ENCODE peak calls at places on chromosomes 11 and 22, in five cellular contexts. V, U, T, G and P are unnamed samples.

GRCh38 chr11:120399312-120399711 is 63.1 kb downstream of the ARHGEF12 start:
- DNase-seq in V (no peak), U (no peak), T (no peak), G (no peak), P (no peak)

GRCh38 chr11:18676803-18677202 is 21.8 kb upstream of the TMEM86A start:
- DNase-seq in V (no peak), U (no peak), T (no peak), G (no peak), P (peak; percentile 97)

GRCh38 chr11:131375421-131375820 is 5.0 kb downstream of the NTM start:
- DNase-seq in V (no peak), U (no peak), T (no peak), G (no peak), P (no peak)

GRCh38 chr22:27107005-27107404 is 449.6 kb downstream of the MIAT start:
- DNase-seq in V (no peak), U (no peak), T (no peak), G (no peak), P (no peak)

GRCh38 chr11:69000831-69001245 is 12.2 kb downstream of the MRGPRF start:
- DNase-seq in V (peak; percentile 29), U (no peak), T (peak; percentile 87), G (peak; percentile 63), P (peak; percentile 43)

GRCh38 chr11:78825531-78825930 is 250.9 kb upstream of the NARS2 start:
- DNase-seq in V (no peak), U (no peak), T (peak; percentile 26), G (no peak), P (no peak)

GRCh38 chr11:61752117-61752924 is at the start of gene MYRF:
- DNase-seq in V (peak; percentile 61), U (peak; percentile 54), T (peak; percentile 14), G (no peak), P (peak; percentile 66)

GRCh38 chr22:26403827-26404226 is 25.2 kb upstream of the ASPHD2 start:
- DNase-seq in V (no peak), U (no peak), T (no peak), G (no peak), P (no peak)

GRCh38 chr22:40183029-40183581 is 5.4 kb downstream of the TNRC6B start:
- DNase-seq in V (no peak), U (peak; percentile 14), T (peak; percentile 87), G (no peak), P (peak; percentile 70)

GRCh38 chr11:72741429-72741833 is 10.8 kb downstream of the ARAP1 start:
- DNase-seq in V (peak; percentile 79), U (no peak), T (no peak), G (no peak), P (peak; percentile 73)

GRCh38 chr11:120918257-120918656 is 105.6 kb upstream of the TBCEL start:
- DNase-seq in V (no peak), U (no peak), T (no peak), G (no peak), P (no peak)

GRCh38 chr11:65503923-65504670 is 5.3 kb downstream of the MALAT1 start:
- DNase-seq in V (no peak), U (no peak), T (peak; percentile 59), G (peak; percentile 70), P (no peak)

GRCh38 chr11:100823360-100823759 is 136.3 kb downstream of the ARHGAP42 start:
- DNase-seq in V (no peak), U (no peak), T (peak; percentile 36), G (no peak), P (no peak)

GRCh38 chr11:102377891-102378290 is 30.9 kb downstream of the BIRC2 start:
- DNase-seq in V (no peak), U (no peak), T (no peak), G (no peak), P (no peak)

GRCh38 chr11:3735827-3736226 is 61.5 kb downstream of the NUP98 start:
- DNase-seq in V (no peak), U (no peak), T (peak; percentile 28), G (peak; percentile 19), P (no peak)

GRCh38 chr11:1073261-1073724 is 1.4 kb upstream of the MUC2 start:
- DNase-seq in V (peak; percentile 75), U (no peak), T (peak; percentile 46), G (peak; percentile 83), P (peak; percentile 65)

GRCh38 chr11:115207166-115207591 is 297.0 kb downstream of the CADM1 start:
- DNase-seq in V (no peak), U (no peak), T (no peak), G (no peak), P (no peak)

GRCh38 chr11:132520199-132520598 is 1012.1 kb downstream of the OPCML start:
- DNase-seq in V (no peak), U (no peak), T (peak; percentile 3), G (no peak), P (no peak)

GRCh38 chr11:29352273-29352672 is 664.6 kb downstream of the KCNA4 start:
- DNase-seq in V (no peak), U (no peak), T (peak; percentile 31), G (no peak), P (no peak)

GRCh38 chr11:27423125-27423524 is 49.5 kb downstream of the LGR4 start:
- DNase-seq in V (no peak), U (no peak), T (peak; percentile 80), G (peak; percentile 66), P (no peak)

GRCh38 chr11:118592616-118593367 is 14.6 kb upstream of the PHLDB1 start:
- DNase-seq in V (no peak), U (no peak), T (no peak), G (no peak), P (no peak)

GRCh38 chr11:62450543-62451242 is 31.9 kb downstream of the SCGB1A1 start:
- DNase-seq in V (no peak), U (no peak), T (no peak), G (no peak), P (no peak)

GRCh38 chr11:75311858-75312288 is 39.6 kb downstream of the ARRB1 start:
- DNase-seq in V (no peak), U (no peak), T (peak; percentile 17), G (no peak), P (no peak)

GRCh38 chr11:35923452-35923851 is 20.4 kb upstream of the LDLRAD3 start:
- DNase-seq in V (no peak), U (no peak), T (no peak), G (no peak), P (no peak)

GRCh38 chr11:132734217-132734616 is 798.1 kb downstream of the OPCML start:
- DNase-seq in V (no peak), U (no peak), T (peak; percentile 90), G (no peak), P (no peak)

GRCh38 chr11:118870396-118871343 is 13.0 kb upstream of the CXCR5 start:
- DNase-seq in V (no peak), U (peak; percentile 30), T (peak; percentile 13), G (no peak), P (peak; percentile 64)

GRCh38 chr11:60756307-60757032 is at the start of gene MS4A15:
- DNase-seq in V (no peak), U (no peak), T (no peak), G (peak; percentile 53), P (peak; percentile 57)

GRCh38 chr22:46604306-46604690 is 15.9 kb upstream of the GRAMD4 start:
- DNase-seq in V (peak; percentile 70), U (peak; percentile 76), T (peak; percentile 12), G (no peak), P (no peak)

GRCh38 chr22:24432059-24432853 is 4.9 kb downstream of the ADORA2A start:
- DNase-seq in V (no peak), U (no peak), T (peak; percentile 16), G (no peak), P (no peak)

GRCh38 chr11:72223615-72224586 is 666 bp upstream of the INPPL1 start:
- DNase-seq in V (peak; percentile 83), U (peak; percentile 62), T (peak; percentile 56), G (peak; percentile 65), P (peak; percentile 81)

GRCh38 chr11:93032580-93032979 is 63.1 kb downstream of the MTNR1B start:
- DNase-seq in V (no peak), U (no peak), T (peak; percentile 30), G (no peak), P (no peak)

GRCh38 chr11:115502636-115503082 is 1.6 kb downstream of the CADM1 start:
- DNase-seq in V (peak; percentile 45), U (no peak), T (no peak), G (no peak), P (no peak)

GRCh38 chr22:26416670-26417270 is 12.3 kb upstream of the ASPHD2 start:
- DNase-seq in V (no peak), U (no peak), T (peak; percentile 73), G (no peak), P (peak; percentile 61)